ENCODE peak calls at places on chromosomes 13 and 19, in nine cellular contexts. O is astrocyte of the cerebellum, M is left lung, H is mucosa of descending colon, P is sigmoid colon, J is ovary, V is colonic mucosa, U is AG09319, G is activated B cell treated with CpG ODN at 0.5 μM for 24 hours. I is an unnamed sample.

GRCh38 chr19:45419396-45419795 is 4.3 kb downstream of the ERCC1 start:
- DNase-seq in J (no peak), U (no peak), V (no peak), P (no peak), M (no peak), O (no peak), G (peak; percentile 56), H (no peak), I (peak; percentile 86)

GRCh38 chr13:35475131-35475959 is 1.1 kb downstream of the MAB21L1 start:
- DNase-seq in G (no peak), V (peak; percentile 19), J (peak; percentile 75), O (no peak), U (peak; percentile 38), H (peak; percentile 9), M (peak; percentile 75), P (peak; percentile 61), I (no peak)

GRCh38 chr19:18519962-18520847 is 1.7 kb downstream of the ELL start:
- DNase-seq in J (peak; percentile 74), V (peak; percentile 79), O (peak; percentile 29), M (peak; percentile 85), U (no peak), H (peak; percentile 77), G (peak; percentile 38), P (peak; percentile 87), I (peak; percentile 70)

GRCh38 chr13:50589139-50589538 is 254.4 kb downstream of the DLEU7 start:
- DNase-seq in O (peak; percentile 97), M (no peak), U (peak; percentile 14), P (no peak), H (no peak), G (no peak), J (no peak), V (no peak), I (no peak)

GRCh38 chr19:19627716-19628498 is at the start of gene LPAR2:
- DNase-seq in M (peak; percentile 91), O (no peak), H (peak; percentile 83), U (no peak), J (peak; percentile 66), P (no peak), V (peak; percentile 76), G (peak; percentile 81), I (peak; percentile 96)

GRCh38 chr13:65965496-65965895 is 1264.6 kb downstream of the PCDH9 start:
- DNase-seq in P (no peak), J (no peak), U (no peak), V (no peak), M (no peak), O (no peak), H (no peak), G (no peak), I (no peak)

GRCh38 chr13:110560606-110561334 is 752 bp downstream of the RAB20 start:
- DNase-seq in V (no peak), P (peak; percentile 75), J (no peak), U (no peak), O (no peak), G (peak; percentile 39), M (no peak), H (no peak), I (peak; percentile 64)

GRCh38 chr19:2702170-2703076 is at the start of gene GNG7:
- DNase-seq in H (peak; percentile 98), G (peak; percentile 99), P (peak; percentile 96), O (peak; percentile 24), J (peak; percentile 98), V (peak; percentile 95), M (peak; percentile 97), U (peak; percentile 54), I (peak; percentile 100)

GRCh38 chr19:45027371-45027770 is 11.5 kb upstream of the CLASRP start:
- DNase-seq in U (no peak), J (no peak), V (no peak), P (no peak), O (no peak), M (no peak), G (no peak), H (no peak), I (no peak)

GRCh38 chr13:22262328-22262920 is 591.6 kb downstream of the FGF9 start:
- DNase-seq in O (no peak), U (no peak), H (no peak), V (no peak), J (no peak), G (no peak), M (no peak), P (no peak), I (no peak)

GRCh38 chr19:1066748-1067340 is at the start of gene ARHGAP45:
- DNase-seq in H (peak; percentile 56), O (no peak), G (peak; percentile 79), V (peak; percentile 54), J (no peak), P (no peak), M (peak; percentile 93), U (no peak), I (peak; percentile 87)

GRCh38 chr19:53518716-53519115 is 19.2 kb upstream of the ZNF331 start:
- DNase-seq in H (no peak), G (no peak), J (no peak), V (no peak), O (no peak), P (no peak), M (no peak), U (no peak), I (no peak)

DNA sequence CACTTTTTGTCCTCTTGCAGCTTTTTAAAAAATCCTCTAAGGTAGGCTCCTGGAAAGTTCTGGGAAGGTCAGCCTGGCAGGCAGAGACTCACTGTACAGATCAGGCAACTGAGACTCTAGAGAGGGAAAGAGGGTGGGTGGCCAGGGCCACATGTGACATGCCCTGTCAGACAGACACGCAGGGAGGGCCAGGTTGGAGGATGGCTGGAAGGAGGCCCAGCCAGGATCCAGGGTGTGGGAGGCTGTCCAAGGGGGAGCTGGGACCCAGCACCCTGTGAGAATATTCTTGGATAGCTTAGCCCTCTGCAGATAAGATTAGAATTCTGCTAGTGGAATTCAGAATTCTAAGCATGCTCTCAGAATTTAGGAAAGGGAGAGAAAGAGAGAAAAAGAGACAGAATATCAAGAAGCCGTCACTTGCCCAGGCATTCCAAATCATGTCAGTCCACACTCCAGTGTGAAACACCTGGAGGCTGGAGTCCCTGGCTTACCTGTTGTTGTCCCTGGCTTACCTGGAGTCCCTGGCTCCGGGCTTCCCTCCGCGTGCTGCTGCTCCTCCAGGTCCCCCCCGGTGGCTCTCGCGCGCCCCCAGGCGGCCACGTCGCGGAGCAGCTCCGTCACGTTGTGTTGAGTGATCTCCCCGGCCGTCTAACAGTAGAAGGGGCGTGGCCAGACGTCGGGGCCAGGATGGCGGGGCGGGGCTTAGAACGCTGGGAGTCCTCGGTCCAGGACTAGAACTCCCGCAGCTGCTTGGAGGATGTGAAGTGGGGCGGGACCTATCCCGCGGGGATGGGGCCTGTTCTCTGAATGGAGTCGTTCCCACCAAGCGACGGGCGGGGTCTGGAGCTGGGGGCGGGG is 2.8 kb upstream of the TNNI3 start:
- DNase-seq in H (peak; percentile 92), U (no peak), O (peak; percentile 24), M (peak; percentile 96), G (peak; percentile 70), V (peak; percentile 92), J (peak; percentile 78), P (peak; percentile 86), I (peak; percentile 97)
- TF ChIP-seq CTCF in H (peak; percentile 87), U (peak; percentile 61), O (peak; percentile 80), M (peak; percentile 70), G (peak; percentile 35), V (peak; percentile 85), J (peak; percentile 12), P (peak; percentile 65), I (peak; percentile 94)

DNA sequence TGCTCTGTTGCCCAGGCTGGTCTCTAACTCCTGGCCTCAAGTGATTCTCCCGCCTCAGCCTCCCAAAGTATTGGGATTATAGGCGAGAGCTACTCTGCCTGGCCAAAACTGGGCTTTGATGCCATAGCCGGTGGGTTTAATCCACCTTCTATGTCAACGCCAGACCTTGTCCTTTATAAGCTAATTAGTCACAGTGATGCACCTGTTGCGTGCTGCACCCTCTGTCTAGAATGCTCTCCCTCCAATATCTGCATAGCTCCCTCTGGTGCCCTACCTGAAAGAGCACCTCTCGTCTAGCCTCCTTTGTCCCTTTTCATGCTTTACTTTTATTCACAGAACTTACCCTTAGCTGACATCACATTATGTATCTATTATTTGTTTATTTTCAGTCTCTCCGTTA is 148.2 kb downstream of the USP12 start:
- DNase-seq in G (no peak), U (no peak), O (no peak), H (no peak), P (no peak), J (no peak), M (no peak), V (no peak), I (no peak)
- TF ChIP-seq CTCF in G (no peak), U (no peak), O (no peak), H (no peak), P (no peak), J (no peak), M (no peak), V (no peak), I (no peak)

GRCh38 chr13:84985860-84986259 is 813.4 kb downstream of the SLITRK6 start:
- DNase-seq in H (no peak), G (no peak), J (no peak), P (no peak), M (no peak), V (no peak), U (no peak), O (no peak), I (no peak)
- TF ChIP-seq CTCF in H (no peak), G (no peak), J (no peak), P (no peak), M (no peak), V (no peak), U (no peak), O (no peak), I (no peak)

DNA sequence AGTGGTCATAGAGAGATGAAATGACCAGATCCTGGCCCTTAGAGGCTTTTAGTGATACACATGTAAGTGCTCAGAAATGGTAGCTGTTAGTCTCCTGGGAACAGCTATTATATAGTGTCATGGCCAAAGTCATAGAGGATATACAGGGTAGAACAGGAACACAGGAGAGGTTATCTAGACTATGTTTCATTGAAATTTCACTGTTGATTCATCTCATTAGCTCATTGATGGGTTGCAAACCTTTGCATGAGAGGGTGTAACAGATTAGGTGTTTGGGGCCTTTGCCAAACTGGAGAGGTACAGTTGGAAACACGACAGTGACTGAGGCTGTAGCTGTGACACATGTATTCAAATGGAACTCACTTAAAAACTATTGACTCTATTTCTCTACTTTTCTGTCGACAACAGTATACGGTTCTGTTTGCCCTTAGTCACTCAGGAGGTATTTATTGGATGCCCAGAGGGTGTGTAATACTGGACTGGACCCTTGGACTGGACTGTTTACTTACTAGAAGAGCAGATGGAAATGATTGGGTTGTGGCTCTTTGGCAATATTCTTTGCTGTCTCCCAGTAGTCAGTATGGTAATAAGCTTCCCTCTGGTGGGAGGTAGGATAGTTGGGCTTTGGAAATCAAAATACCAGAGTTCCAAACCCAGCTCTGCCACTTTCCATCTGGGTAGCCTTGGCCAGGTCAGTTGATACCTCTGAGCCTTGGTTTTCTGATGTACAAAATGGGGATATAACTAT is 29.8 kb downstream of the ARHGAP35 start:
- DNase-seq in M (no peak), H (peak; percentile 30), P (no peak), G (no peak), V (peak; percentile 45), O (peak; percentile 38), J (no peak), U (peak; percentile 92), I (no peak)
- TF ChIP-seq CTCF in M (no peak), H (no peak), P (no peak), G (no peak), V (no peak), O (no peak), J (no peak), U (peak; percentile 29), I (no peak)